ENCODE peak calls at places on chromosomes 7 and 10, in eight cellular contexts. E, S, H, X, F, U, K and D are unnamed samples. For H3K4me1, the result is how much of the 10 kb centered on the place peaks cover.

GRCh38 chr7:132255898-132256297 is 320.4 kb downstream of the PLXNA4 start:
- DNase-seq in H (no peak), U (peak), E (no peak), X (no peak), S (no peak), K (peak), F (no peak), D (peak)

GRCh38 chr10:113131611-113132330 is 181.7 kb downstream of the TCF7L2 start:
- DNase-seq in U (no peak), S (no peak), H (peak), E (no peak), F (no peak), K (no peak), X (no peak), D (peak)

GRCh38 chr10:102230264-102230860 is 4.3 kb downstream of the ELOVL3 start:
- DNase-seq in X (peak), F (peak), H (peak), U (peak), S (peak), K (peak), E (peak), D (peak)

GRCh38 chr10:62136931-62137330 is 131.7 kb downstream of the RTKN2 start:
- DNase-seq in U (no peak), H (peak), E (no peak), S (no peak), F (no peak), K (no peak), X (no peak), D (no peak)

GRCh38 chr10:49396666-49396999 is 744 bp upstream of the DRGX start:
- DNase-seq in K (no peak), U (no peak), S (no peak), H (no peak), E (no peak), X (no peak), F (no peak), D (no peak)

GRCh38 chr10:86155034-86155656 is 211.4 kb downstream of the GRID1 start:
- DNase-seq in H (no peak), K (no peak), S (no peak), U (no peak), F (no peak), X (no peak), E (no peak), D (no peak)

GRCh38 chr7:116524609-116525297 is at the start of gene CAV1:
- DNase-seq in K (peak), U (peak), S (peak), X (peak), E (peak), F (no peak), H (peak), D (peak)

GRCh38 chr7:103679156-103680132 is 233.4 kb upstream of the SLC26A5 start:
- DNase-seq in F (no peak), H (no peak), E (no peak), S (no peak), K (no peak), U (no peak), X (no peak), D (no peak)

GRCh38 chr10:49274886-49275285 is 24.1 kb upstream of the C10orf71 start:
- DNase-seq in U (no peak), X (no peak), H (no peak), F (no peak), S (no peak), E (no peak), K (no peak), D (no peak)

GRCh38 chr7:48025630-48026029 is 3.3 kb downstream of the SUN3 start:
- DNase-seq in S (no peak), X (no peak), K (no peak), F (no peak), U (no peak), H (peak), E (no peak), D (no peak)

GRCh38 chr10:90167174-90168064 is 466.0 kb downstream of the KIF20B start:
- DNase-seq in U (no peak), X (no peak), S (no peak), F (no peak), K (no peak), H (peak), E (no peak), D (no peak)

GRCh38 chr10:103949728-103950127 is 17.2 kb upstream of the SLK start:
- DNase-seq in F (no peak), H (no peak), S (no peak), X (no peak), K (no peak), E (no peak), U (no peak), D (no peak)

GRCh38 chr10:106929291-106929925 is 235.1 kb downstream of the SORCS1 start:
- DNase-seq in H (no peak), S (no peak), X (no peak), K (no peak), F (no peak), E (no peak), U (no peak), D (no peak)

GRCh38 chr10:106931853-106932249 is 232.7 kb downstream of the SORCS1 start:
- DNase-seq in X (no peak), K (no peak), S (no peak), H (no peak), E (no peak), U (no peak), F (no peak), D (no peak)

GRCh38 chr10:106935978-106936451 is 228.5 kb downstream of the SORCS1 start:
- DNase-seq in F (no peak), S (no peak), H (no peak), U (no peak), K (no peak), E (no peak), X (no peak), D (no peak)

GRCh38 chr10:106930751-106931150 is 233.8 kb downstream of the SORCS1 start:
- DNase-seq in F (no peak), U (no peak), H (no peak), E (no peak), X (no peak), S (no peak), K (no peak), D (no peak)

GRCh38 chr10:106931159-106931852 is 233.2 kb downstream of the SORCS1 start:
- DNase-seq in H (no peak), K (no peak), F (no peak), E (no peak), S (no peak), U (no peak), X (no peak), D (no peak)
- H3K4me1 ChIP-seq in H (under half), K (under half), F (under half), E (under half), S (under half), U (under half), X (under half), D (under half)

GRCh38 chr7:22944506-22944905 is 69.4 kb downstream of the HYCC1 start:
- DNase-seq in X (no peak), E (no peak), F (no peak), S (no peak), K (no peak), U (no peak), H (no peak), D (peak)

GRCh38 chr7:22943997-22944396 is 69.9 kb downstream of the HYCC1 start:
- DNase-seq in X (no peak), U (no peak), S (no peak), E (no peak), K (no peak), H (peak), F (no peak), D (peak)

GRCh38 chr7:22939842-22940241 is 74.1 kb downstream of the HYCC1 start:
- DNase-seq in U (no peak), E (no peak), X (no peak), S (no peak), H (no peak), K (no peak), F (no peak), D (no peak)

GRCh38 chr7:22945584-22945983 is 68.3 kb downstream of the HYCC1 start:
- DNase-seq in U (no peak), F (no peak), X (no peak), K (no peak), H (no peak), S (no peak), E (no peak), D (no peak)

GRCh38 chr7:22942191-22942590 is 71.7 kb downstream of the HYCC1 start:
- DNase-seq in X (no peak), H (no peak), F (no peak), K (no peak), U (no peak), E (no peak), S (no peak), D (no peak)
- H3K4me1 ChIP-seq in X (under half), H (under half), F (under half), K (under half), U (under half), E (under half), S (under half), D (under half)

DNA sequence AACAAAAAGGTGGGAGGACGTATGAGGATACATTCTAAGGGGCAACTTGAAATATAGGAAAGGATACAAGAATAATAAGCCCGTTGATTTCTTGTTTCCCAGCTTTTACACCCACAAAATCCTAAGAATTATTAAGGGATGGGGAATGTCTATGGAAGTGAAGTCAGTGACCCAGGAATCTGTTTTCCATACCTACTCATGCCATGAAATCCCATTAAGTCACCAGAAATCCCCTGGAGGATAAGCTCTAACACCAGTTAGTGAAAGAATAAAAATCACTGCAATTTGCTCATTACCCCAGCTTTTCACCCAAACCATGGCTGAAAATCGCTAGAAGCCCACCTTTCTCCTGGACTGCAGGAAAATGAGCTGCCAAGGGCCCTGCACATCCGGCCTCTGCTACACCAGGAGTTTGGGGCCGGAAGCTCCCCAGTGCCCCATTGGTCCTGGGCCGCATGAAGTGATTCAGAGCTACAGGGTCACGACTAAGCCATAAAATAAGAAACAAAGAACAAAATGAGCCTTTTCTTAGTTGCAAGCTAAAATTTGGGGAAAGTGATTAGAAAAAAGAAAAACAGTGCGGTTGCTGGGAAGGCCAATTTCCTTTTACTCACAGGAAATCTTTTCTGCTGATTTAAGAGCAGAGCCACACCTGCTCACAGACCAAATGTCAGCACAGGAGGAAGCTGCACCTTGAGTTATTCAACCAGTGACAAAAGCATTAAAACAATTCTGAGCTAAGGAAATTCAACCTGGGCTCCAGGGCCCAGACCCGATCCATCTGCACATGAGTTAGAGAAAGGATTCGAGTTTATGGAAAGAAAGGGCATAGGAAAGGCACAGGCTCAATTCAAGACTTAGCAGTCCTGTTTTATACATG is 40.3 kb downstream of the HIPK2 start:
- DNase-seq in X (peak), F (no peak), S (peak), E (no peak), U (no peak), K (no peak), H (peak), D (no peak)
- H3K4me1 ChIP-seq in X (under half), F (under half), S (under half), E (under half), U (half or more), K (half or more), H (under half), D (under half)

GRCh38 chr7:35728412-35729060 is 33.6 kb upstream of the HERPUD2 start:
- DNase-seq in F (no peak), H (peak), U (no peak), K (no peak), S (no peak), X (no peak), E (no peak), D (no peak)
- H3K4me1 ChIP-seq in F (under half), H (under half), U (under half), K (under half), S (half or more), X (under half), E (under half), D (under half)

DNA sequence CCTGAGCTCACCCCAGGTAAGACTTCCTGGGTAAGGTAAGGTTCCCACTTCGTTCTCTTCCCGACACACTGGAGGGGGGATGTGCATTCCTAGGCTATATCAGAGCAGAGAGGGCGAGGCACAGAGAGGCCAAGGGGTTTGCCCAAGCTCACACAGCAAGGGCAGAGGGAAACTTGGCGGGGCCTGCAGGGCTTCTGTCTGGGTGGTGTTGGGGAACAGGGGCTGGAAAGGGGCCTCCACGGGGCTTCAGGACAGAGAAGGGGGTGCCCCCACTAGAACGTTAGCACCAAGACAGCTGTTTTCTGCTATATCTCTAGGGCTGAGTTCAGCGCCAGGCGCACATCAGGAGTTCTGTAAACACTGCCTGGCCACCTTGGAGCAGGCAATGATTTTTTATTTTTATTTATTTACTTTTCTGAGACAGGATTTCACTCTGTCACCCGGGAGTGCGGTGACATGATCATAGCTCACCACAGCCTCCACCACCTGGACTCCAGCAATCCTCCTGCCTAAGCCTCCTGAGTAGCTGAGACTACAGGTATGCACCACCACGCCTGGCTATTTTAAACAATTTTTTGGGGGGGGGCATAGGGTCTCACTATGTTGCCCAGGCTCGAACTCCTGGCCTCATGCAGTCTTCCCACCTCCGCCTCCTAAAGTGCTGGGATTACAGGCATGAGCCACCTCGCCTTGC is 25.0 kb upstream of the PDGFA start:
- DNase-seq in H (no peak), X (no peak), S (no peak), F (no peak), K (no peak), E (no peak), U (no peak), D (no peak)
- H3K4me1 ChIP-seq in H (under half), X (under half), S (under half), F (under half), K (under half), E (under half), U (under half), D (under half)

GRCh38 chr10:76436367-76436766 is 1004.9 kb downstream of the LRMDA start:
- DNase-seq in U (no peak), X (no peak), E (no peak), H (no peak), F (no peak), K (no peak), S (no peak), D (peak)

GRCh38 chr10:76437011-76437410 is 1005.6 kb downstream of the LRMDA start:
- DNase-seq in U (no peak), H (no peak), X (no peak), S (no peak), K (no peak), F (no peak), E (no peak), D (no peak)

GRCh38 chr10:76444034-76444800 is 1012.8 kb downstream of the LRMDA start:
- DNase-seq in F (no peak), E (no peak), S (no peak), H (peak), X (peak), U (no peak), K (peak), D (peak)

GRCh38 chr10:76442113-76442512 is 1010.7 kb downstream of the LRMDA start:
- DNase-seq in H (no peak), X (no peak), K (no peak), E (no peak), F (no peak), U (no peak), S (no peak), D (no peak)
- H3K4me1 ChIP-seq in H (under half), X (under half), K (under half), E (under half), F (under half), U (under half), S (under half), D (under half)

DNA sequence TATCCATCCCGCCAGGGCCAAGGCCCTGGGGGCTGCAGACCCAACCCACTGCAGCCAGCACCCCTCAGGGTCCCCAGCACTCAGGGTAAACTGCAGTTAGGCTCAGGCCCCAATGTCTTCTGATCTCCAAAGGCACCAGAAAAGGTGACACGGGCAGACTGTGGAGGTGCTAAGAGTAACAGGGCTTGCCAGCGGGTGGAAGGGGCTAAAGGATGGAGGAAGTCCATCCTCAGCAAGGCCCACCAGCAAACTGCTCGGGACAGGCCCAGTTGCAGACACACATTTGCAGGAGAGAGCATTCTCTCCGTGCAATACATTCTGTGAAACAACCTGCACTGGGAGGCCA is 95.6 kb upstream of the DDC start:
- DNase-seq in E (no peak), K (no peak), X (no peak), U (no peak), F (no peak), H (no peak), S (no peak), D (no peak)
- H3K4me1 ChIP-seq in E (under half), K (half or more), X (under half), U (under half), F (under half), H (under half), S (half or more), D (under half)